ENCODE peak calls at places on chromosomes 2 and 18, in six cellular contexts. One of them, this sample, is unnamed.

GRCh38 chr2:26299488-26300092 is 46.4 kb upstream of the SELENOI start:
- DNase-seq in PC-3: peak; percentile 53
- DNase-seq in right atrium auricular region: no peak
- DNase-seq in heart left ventricle: no peak
- DNase-seq in breast epithelium: no peak
- DNase-seq in H1: peak; percentile 58
- DNase-seq in this sample: peak; percentile 37

GRCh38 chr18:22309191-22309590 is 108.5 kb downstream of the CTAGE1 start:
- DNase-seq in heart left ventricle: no peak
- DNase-seq in PC-3: no peak
- DNase-seq in right atrium auricular region: no peak
- DNase-seq in H1: no peak
- DNase-seq in breast epithelium: no peak
- DNase-seq in this sample: no peak

GRCh38 chr2:70090706-70091334 is 3.5 kb downstream of the PCBP1 start:
- DNase-seq in heart left ventricle: no peak
- DNase-seq in H1: no peak
- DNase-seq in right atrium auricular region: no peak
- DNase-seq in PC-3: no peak
- DNase-seq in breast epithelium: peak; percentile 16
- DNase-seq in this sample: no peak

GRCh38 chr2:159497256-159497655 is 119.1 kb downstream of the BAZ2B start:
- DNase-seq in heart left ventricle: no peak
- DNase-seq in H1: no peak
- DNase-seq in PC-3: peak; percentile 90
- DNase-seq in breast epithelium: no peak
- DNase-seq in right atrium auricular region: no peak
- DNase-seq in this sample: no peak

GRCh38 chr2:144084114-144084661 is 435.7 kb downstream of the ZEB2 start:
- DNase-seq in heart left ventricle: no peak
- DNase-seq in PC-3: peak; percentile 82
- DNase-seq in H1: no peak
- DNase-seq in breast epithelium: no peak
- DNase-seq in right atrium auricular region: no peak
- DNase-seq in this sample: no peak

GRCh38 chr2:12180046-12180445 is 433.6 kb downstream of the LPIN1 start:
- DNase-seq in heart left ventricle: no peak
- DNase-seq in H1: no peak
- DNase-seq in breast epithelium: no peak
- DNase-seq in PC-3: no peak
- DNase-seq in right atrium auricular region: no peak
- DNase-seq in this sample: no peak

GRCh38 chr2:65382776-65383357 is 49.5 kb downstream of the SPRED2 start:
- DNase-seq in right atrium auricular region: peak; percentile 84
- DNase-seq in breast epithelium: peak; percentile 92
- DNase-seq in PC-3: peak; percentile 99
- DNase-seq in heart left ventricle: peak; percentile 86
- DNase-seq in H1: no peak
- DNase-seq in this sample: peak; percentile 73

GRCh38 chr2:144143294-144144092 is 376.4 kb downstream of the ZEB2 start:
- DNase-seq in breast epithelium: no peak
- DNase-seq in PC-3: no peak
- DNase-seq in H1: no peak
- DNase-seq in right atrium auricular region: no peak
- DNase-seq in heart left ventricle: no peak
- DNase-seq in this sample: no peak

GRCh38 chr2:173669888-173670287 is 295.3 kb downstream of the SP3 start:
- DNase-seq in breast epithelium: no peak
- DNase-seq in heart left ventricle: no peak
- DNase-seq in right atrium auricular region: no peak
- DNase-seq in H1: no peak
- DNase-seq in PC-3: no peak
- DNase-seq in this sample: no peak

GRCh38 chr2:127064642-127065250 is 42.2 kb downstream of the BIN1 start:
- DNase-seq in breast epithelium: peak; percentile 65
- DNase-seq in heart left ventricle: peak; percentile 92
- DNase-seq in H1: no peak
- DNase-seq in right atrium auricular region: peak; percentile 98
- DNase-seq in PC-3: peak; percentile 98
- DNase-seq in this sample: no peak

GRCh38 chr2:52539026-52539964 is 1228.3 kb upstream of the CHAC2 start:
- DNase-seq in H1: no peak
- DNase-seq in breast epithelium: no peak
- DNase-seq in heart left ventricle: no peak
- DNase-seq in right atrium auricular region: no peak
- DNase-seq in PC-3: peak; percentile 11
- DNase-seq in this sample: no peak

GRCh38 chr2:164896634-164897033 is 55.0 kb upstream of the COBLL1 start:
- DNase-seq in breast epithelium: no peak
- DNase-seq in PC-3: peak; percentile 86
- DNase-seq in heart left ventricle: no peak
- DNase-seq in H1: no peak
- DNase-seq in right atrium auricular region: no peak
- DNase-seq in this sample: no peak

GRCh38 chr2:30269771-30270145 is 38.4 kb downstream of the LBH start:
- DNase-seq in H1: no peak
- DNase-seq in breast epithelium: no peak
- DNase-seq in heart left ventricle: no peak
- DNase-seq in PC-3: no peak
- DNase-seq in right atrium auricular region: no peak
- DNase-seq in this sample: no peak

GRCh38 chr2:177669625-177670330 is 277.2 kb downstream of the AGPS start:
- DNase-seq in breast epithelium: no peak
- DNase-seq in H1: no peak
- DNase-seq in heart left ventricle: no peak
- DNase-seq in right atrium auricular region: no peak
- DNase-seq in PC-3: no peak
- DNase-seq in this sample: no peak

GRCh38 chr18:47050468-47050867 is 15.0 kb upstream of the ELOA2 start:
- DNase-seq in breast epithelium: no peak
- DNase-seq in right atrium auricular region: no peak
- DNase-seq in heart left ventricle: no peak
- DNase-seq in PC-3: peak; percentile 37
- DNase-seq in H1: no peak
- DNase-seq in this sample: no peak

GRCh38 chr2:109182426-109182825 is 53.4 kb downstream of the SH3RF3 start:
- DNase-seq in heart left ventricle: no peak
- DNase-seq in breast epithelium: no peak
- DNase-seq in right atrium auricular region: no peak
- DNase-seq in H1: no peak
- DNase-seq in PC-3: peak; percentile 34
- DNase-seq in this sample: no peak

GRCh38 chr18:27824275-27824674 is 352.7 kb downstream of the CDH2 start:
- DNase-seq in heart left ventricle: no peak
- DNase-seq in right atrium auricular region: no peak
- DNase-seq in breast epithelium: no peak
- DNase-seq in PC-3: no peak
- DNase-seq in H1: no peak
- DNase-seq in this sample: no peak

GRCh38 chr18:46401486-46402115 is 255.4 kb downstream of the LOXHD1 start:
- DNase-seq in heart left ventricle: no peak
- DNase-seq in PC-3: no peak
- DNase-seq in right atrium auricular region: no peak
- DNase-seq in breast epithelium: no peak
- DNase-seq in H1: no peak
- DNase-seq in this sample: no peak

GRCh38 chr2:96957299-96957698 is 29.1 kb downstream of the FAM178B start:
- DNase-seq in right atrium auricular region: no peak
- DNase-seq in heart left ventricle: no peak
- DNase-seq in breast epithelium: no peak
- DNase-seq in PC-3: no peak
- DNase-seq in H1: no peak
- DNase-seq in this sample: no peak

GRCh38 chr2:150066490-150066889 is 421.0 kb downstream of the RND3 start:
- DNase-seq in PC-3: no peak
- DNase-seq in heart left ventricle: no peak
- DNase-seq in right atrium auricular region: no peak
- DNase-seq in breast epithelium: no peak
- DNase-seq in H1: no peak
- DNase-seq in this sample: no peak

GRCh38 chr2:7012141-7012809 is 95.1 kb downstream of the RNF144A start:
- DNase-seq in PC-3: peak; percentile 81
- DNase-seq in right atrium auricular region: no peak
- DNase-seq in H1: no peak
- DNase-seq in breast epithelium: no peak
- DNase-seq in heart left ventricle: peak; percentile 76
- DNase-seq in this sample: no peak
- H3K4me1 ChIP-seq in PC-3: peaks cover 73% of the 10 kb centered on the region
- H3K4me1 ChIP-seq in right atrium auricular region: peaks cover 89% of the 10 kb centered on the region
- H3K4me1 ChIP-seq in H1: peaks cover 5% of the 10 kb centered on the region
- H3K4me1 ChIP-seq in breast epithelium: peaks cover 12% of the 10 kb centered on the region
- H3K4me1 ChIP-seq in heart left ventricle: peaks cover 93% of the 10 kb centered on the region
- H3K4me1 ChIP-seq in this sample: peaks cover 15% of the 10 kb centered on the region

GRCh38 chr2:24981742-24982141 is 10.0 kb upstream of the DNAJC27 start:
- DNase-seq in breast epithelium: no peak
- DNase-seq in PC-3: no peak
- DNase-seq in H1: no peak
- DNase-seq in right atrium auricular region: no peak
- DNase-seq in heart left ventricle: no peak
- DNase-seq in this sample: no peak

GRCh38 chr2:24973812-24974211 is 2.1 kb upstream of the DNAJC27 start:
- DNase-seq in breast epithelium: no peak
- DNase-seq in right atrium auricular region: no peak
- DNase-seq in H1: no peak
- DNase-seq in PC-3: no peak
- DNase-seq in heart left ventricle: no peak
- DNase-seq in this sample: no peak

GRCh38 chr2:24977631-24978030 is 5.9 kb upstream of the DNAJC27 start:
- DNase-seq in H1: no peak
- DNase-seq in heart left ventricle: no peak
- DNase-seq in breast epithelium: no peak
- DNase-seq in PC-3: no peak
- DNase-seq in right atrium auricular region: no peak
- DNase-seq in this sample: no peak

DNA sequence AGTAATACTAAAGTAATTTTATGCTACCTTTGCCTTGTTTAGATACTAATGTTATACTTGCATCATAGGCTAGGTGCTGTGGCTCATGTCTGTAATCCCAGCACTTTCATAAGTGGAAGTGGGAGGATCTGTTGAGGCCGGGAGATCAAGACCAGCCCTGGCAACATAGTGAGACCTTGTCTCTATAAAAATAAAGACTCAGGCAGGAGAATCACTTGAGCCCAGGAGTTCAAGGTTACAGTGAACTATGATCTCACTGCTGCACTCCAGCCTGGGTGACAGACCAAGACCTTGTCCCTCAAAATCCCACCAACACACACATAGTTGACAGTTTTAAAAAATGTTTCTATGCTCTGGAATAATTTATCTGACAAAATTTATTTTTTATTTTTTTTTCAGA is 6.9 kb upstream of the DNAJC27 start:
- DNase-seq in right atrium auricular region: no peak
- DNase-seq in H1: no peak
- DNase-seq in heart left ventricle: no peak
- DNase-seq in PC-3: no peak
- DNase-seq in breast epithelium: no peak
- DNase-seq in this sample: no peak
- H3K4me3 ChIP-seq in right atrium auricular region: no peak overlapping the region
- H3K4me3 ChIP-seq in H1: no peak overlapping the region
- H3K4me3 ChIP-seq in heart left ventricle: no peak overlapping the region
- H3K4me3 ChIP-seq in PC-3: no peak overlapping the region
- H3K4me3 ChIP-seq in breast epithelium: no peak overlapping the region
- H3K4me3 ChIP-seq in this sample: no peak overlapping the region

GRCh38 chr2:28102455-28102874 is 211.9 kb downstream of the BABAM2 start:
- DNase-seq in heart left ventricle: no peak
- DNase-seq in PC-3: no peak
- DNase-seq in right atrium auricular region: no peak
- DNase-seq in breast epithelium: no peak
- DNase-seq in H1: no peak
- DNase-seq in this sample: no peak

GRCh38 chr2:28101892-28102291 is 211.4 kb downstream of the BABAM2 start:
- DNase-seq in right atrium auricular region: no peak
- DNase-seq in H1: no peak
- DNase-seq in PC-3: no peak
- DNase-seq in breast epithelium: no peak
- DNase-seq in heart left ventricle: no peak
- DNase-seq in this sample: no peak

GRCh38 chr2:28096421-28096820 is 205.9 kb downstream of the BABAM2 start:
- DNase-seq in heart left ventricle: no peak
- DNase-seq in right atrium auricular region: no peak
- DNase-seq in breast epithelium: no peak
- DNase-seq in PC-3: peak; percentile 9
- DNase-seq in H1: no peak
- DNase-seq in this sample: no peak

GRCh38 chr2:28103611-28104010 is 213.1 kb downstream of the BABAM2 start:
- DNase-seq in heart left ventricle: no peak
- DNase-seq in breast epithelium: no peak
- DNase-seq in right atrium auricular region: no peak
- DNase-seq in PC-3: no peak
- DNase-seq in H1: no peak
- DNase-seq in this sample: no peak

DNA sequence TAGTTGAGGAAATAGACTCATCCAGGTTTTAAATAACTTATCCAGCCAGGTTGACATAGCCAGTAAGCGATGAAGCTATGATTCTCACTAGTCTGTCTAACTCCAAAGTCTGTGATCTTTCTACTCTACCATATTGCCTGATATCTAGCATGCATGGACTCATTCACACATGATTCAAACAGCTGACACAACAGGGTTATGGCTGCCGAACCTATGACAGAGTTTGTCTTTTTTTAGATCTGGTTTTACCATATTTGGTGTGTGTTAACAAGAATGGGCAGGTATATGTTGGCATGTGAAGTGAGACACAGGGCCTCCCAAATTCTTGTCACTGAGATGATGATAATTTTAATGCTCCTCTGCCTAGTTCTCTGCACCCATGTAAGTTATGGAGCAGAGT is 210.6 kb downstream of the BABAM2 start:
- DNase-seq in right atrium auricular region: no peak
- DNase-seq in heart left ventricle: no peak
- DNase-seq in breast epithelium: no peak
- DNase-seq in PC-3: no peak
- DNase-seq in H1: no peak
- DNase-seq in this sample: no peak
- H3K4me1 ChIP-seq in right atrium auricular region: peaks cover 37% of the 10 kb centered on the region
- H3K4me1 ChIP-seq in heart left ventricle: peaks cover 46% of the 10 kb centered on the region
- H3K4me1 ChIP-seq in breast epithelium: no peaks in the 10 kb centered on the region
- H3K4me1 ChIP-seq in PC-3: peaks cover 5% of the 10 kb centered on the region
- H3K4me1 ChIP-seq in H1: no peaks in the 10 kb centered on the region
- H3K4me1 ChIP-seq in this sample: no peaks in the 10 kb centered on the region

GRCh38 chr2:64114063-64114911 is 29.9 kb downstream of the PELI1 start:
- DNase-seq in PC-3: peak; percentile 75
- DNase-seq in H1: no peak
- DNase-seq in heart left ventricle: no peak
- DNase-seq in right atrium auricular region: no peak
- DNase-seq in breast epithelium: no peak
- DNase-seq in this sample: peak; percentile 27

GRCh38 chr2:64111426-64111825 is 32.8 kb downstream of the PELI1 start:
- DNase-seq in right atrium auricular region: no peak
- DNase-seq in PC-3: no peak
- DNase-seq in breast epithelium: no peak
- DNase-seq in H1: no peak
- DNase-seq in heart left ventricle: no peak
- DNase-seq in this sample: no peak

GRCh38 chr2:64115808-64116598 is 28.2 kb downstream of the PELI1 start:
- DNase-seq in heart left ventricle: no peak
- DNase-seq in breast epithelium: no peak
- DNase-seq in right atrium auricular region: no peak
- DNase-seq in H1: no peak
- DNase-seq in PC-3: peak; percentile 36
- DNase-seq in this sample: no peak

GRCh38 chr2:64112016-64112415 is 32.2 kb downstream of the PELI1 start:
- DNase-seq in H1: no peak
- DNase-seq in PC-3: no peak
- DNase-seq in right atrium auricular region: no peak
- DNase-seq in breast epithelium: no peak
- DNase-seq in heart left ventricle: no peak
- DNase-seq in this sample: no peak

GRCh38 chr2:64114912-64115277 is 29.3 kb downstream of the PELI1 start:
- DNase-seq in breast epithelium: no peak
- DNase-seq in heart left ventricle: no peak
- DNase-seq in PC-3: no peak
- DNase-seq in H1: no peak
- DNase-seq in right atrium auricular region: no peak
- DNase-seq in this sample: no peak
- H3K4me3 ChIP-seq in breast epithelium: no peak overlapping the region
- H3K4me3 ChIP-seq in heart left ventricle: no peak overlapping the region
- H3K4me3 ChIP-seq in PC-3: no peak overlapping the region
- H3K4me3 ChIP-seq in H1: no peak overlapping the region
- H3K4me3 ChIP-seq in right atrium auricular region: no peak overlapping the region
- H3K4me3 ChIP-seq in this sample: no peak overlapping the region

This sample was measured in CD4-positive, alpha-beta memory T cell.